ENCODE peak calls at places on chromosomes 5 and 9, in ten cellular contexts. Q is stimulated activated CD4-positive, alpha-beta T cell treated with anti-CD3 and anti-CD28 coated beads, TNF-alpha, amount 100 ng/mL, for 4 hours; S is right cardiac atrium; E is G401; Z is ELF-1; D is NCI-H510A treated with DMSO at 0.1 percent for 48 hours; A is uterus; I is choroid plexus epithelial cell; O is BJ; P is NB4. U is an unnamed sample.

GRCh38 chr9:130432796-130433167 is 12.0 kb upstream of the ASS1 start:
- DNase-seq in A (no peak), Q (no peak), I (no peak), Z (peak), S (peak), P (no peak), D (no peak), O (no peak), E (no peak), U (no peak)

GRCh38 chr9:114348906-114349482 is 19.3 kb downstream of the ORM2 start:
- DNase-seq in E (peak), D (no peak), P (peak), O (peak), A (peak), S (peak), Z (peak), I (peak), Q (peak), U (peak)

GRCh38 chr5:75567710-75568109 is 43.5 kb upstream of the ANKDD1B start:
- DNase-seq in Q (no peak), E (no peak), S (no peak), D (no peak), P (peak), Z (peak), A (no peak), I (peak), O (no peak), U (peak)

GRCh38 chr9:81902191-81902590 is 26.0 kb upstream of the SPATA31D4 start:
- DNase-seq in D (no peak), I (peak), A (no peak), Z (no peak), E (no peak), S (no peak), Q (no peak), O (no peak), P (no peak), U (peak)

GRCh38 chr5:6781711-6782110 is 68.5 kb downstream of the TENT4A start:
- DNase-seq in E (no peak), I (peak), A (no peak), S (no peak), Z (no peak), P (no peak), O (no peak), Q (no peak), D (no peak), U (peak)

GRCh38 chr5:80576383-80576782 is 6.3 kb upstream of the ANKRD34B start:
- DNase-seq in S (no peak), I (no peak), E (no peak), P (no peak), Q (no peak), O (no peak), A (no peak), D (no peak), Z (no peak), U (no peak)

GRCh38 chr5:124544366-124545055 is 201.9 kb downstream of the ZNF608 start:
- DNase-seq in E (no peak), D (no peak), P (no peak), Z (no peak), O (no peak), A (no peak), Q (no peak), S (no peak), I (peak), U (peak)

GRCh38 chr9:71647094-71647591 is 121.2 kb downstream of the CEMIP2 start:
- DNase-seq in O (no peak), Z (peak), Q (no peak), E (peak), D (no peak), I (peak), P (peak), S (peak), A (peak), U (peak)

GRCh38 chr9:70407081-70407503 is 7.4 kb downstream of the KLF9 start:
- DNase-seq in S (no peak), I (peak), O (peak), Q (no peak), Z (no peak), D (no peak), P (no peak), E (peak), A (no peak), U (peak)

GRCh38 chr5:140126315-140127012 is 727 bp downstream of the IGIP start:
- DNase-seq in S (no peak), D (no peak), Z (no peak), E (no peak), P (no peak), A (no peak), I (no peak), Q (no peak), O (no peak), U (no peak)

GRCh38 chr9:34496149-34496712 is 26.6 kb downstream of the ENHO start:
- DNase-seq in I (no peak), A (no peak), Z (no peak), S (no peak), E (no peak), P (no peak), O (no peak), Q (no peak), D (no peak), U (no peak)

GRCh38 chr9:36023260-36024048 is 13.3 kb upstream of the RECK start:
- DNase-seq in Z (peak), A (peak), E (peak), S (peak), O (no peak), D (peak), P (peak), I (peak), Q (peak), U (peak)

GRCh38 chr5:150783422-150783928 is 4.9 kb downstream of the SMIM3 start:
- DNase-seq in Z (peak), Q (peak), A (peak), O (peak), E (peak), D (peak), I (peak), P (peak), S (peak), U (peak)

GRCh38 chr5:149470942-149471341 is 80.3 kb downstream of the CSNK1A1 start:
- DNase-seq in Q (no peak), E (no peak), Z (no peak), P (no peak), S (no peak), O (no peak), D (no peak), A (no peak), I (no peak), U (no peak)

GRCh38 chr9:116323012-116323411 is 169.4 kb downstream of the PAPPA start:
- DNase-seq in P (no peak), Q (no peak), I (no peak), E (no peak), Z (peak), O (no peak), S (peak), D (peak), A (no peak), U (no peak)

GRCh38 chr5:168317096-168317520 is 25.7 kb downstream of the WWC1 start:
- DNase-seq in O (no peak), Q (no peak), Z (peak), A (no peak), D (no peak), S (peak), I (no peak), P (no peak), E (no peak), U (no peak)

GRCh38 chr9:1637401-1637800 is 377.7 kb upstream of the SMARCA2 start:
- DNase-seq in D (no peak), E (no peak), I (no peak), P (no peak), Z (no peak), S (no peak), O (no peak), A (no peak), Q (no peak), U (no peak)

GRCh38 chr9:117772960-117773359 is 68.8 kb downstream of the TLR4 start:
- DNase-seq in E (no peak), O (peak), D (no peak), S (no peak), Q (no peak), P (peak), Z (peak), I (peak), A (no peak), U (peak)